ENCODE peak calls at places on chromosome 19, in five cellular contexts. O is activated naive CD8-positive, alpha-beta T cell treated with anti-CD3 and anti-CD28 coated beads for 36 hours; U is BE2C; Z is body of pancreas; A is non-pigmented ciliary epithelial cell. J is an unnamed sample.

GRCh38 chr19:7618366-7618765 is 11.0 kb downstream of the XAB2 start:
- DNase-seq in O (no peak), Z (peak), U (peak), A (no peak), J (no peak)

GRCh38 chr19:18774107-18774506 is 17.0 kb downstream of the COMP start:
- DNase-seq in Z (no peak), A (no peak), O (no peak), U (peak), J (no peak)

GRCh38 chr19:13195678-13196077 is 45.5 kb downstream of the IER2 start:
- DNase-seq in A (no peak), Z (peak), U (no peak), O (no peak), J (no peak)

GRCh38 chr19:37931941-37932655 is 25.1 kb downstream of the SIPA1L3 start:
- DNase-seq in U (no peak), Z (peak), A (no peak), O (no peak), J (peak)

GRCh38 chr19:43638214-43638990 is 1.2 kb downstream of the CADM4 start:
- DNase-seq in Z (no peak), O (no peak), A (no peak), U (no peak), J (no peak)

GRCh38 chr19:1070931-1071791 is 4.2 kb downstream of the ARHGAP45 start:
- DNase-seq in U (no peak), Z (no peak), O (no peak), A (no peak), J (no peak)

GRCh38 chr19:34298891-34299510 is 44.6 kb downstream of the GARRE1 start:
- DNase-seq in Z (no peak), O (no peak), U (no peak), A (no peak), J (no peak)

GRCh38 chr19:41324921-41325639 is 15.1 kb downstream of the CCDC97 start:
- DNase-seq in Z (peak), A (peak), O (no peak), U (peak), J (no peak)

GRCh38 chr19:54133312-54133956 is 4.1 kb upstream of the CNOT3 start:
- DNase-seq in A (no peak), U (peak), Z (no peak), O (no peak), J (no peak)

GRCh38 chr19:15456871-15457700 is 7.3 kb downstream of the RASAL3 start:
- DNase-seq in Z (peak), A (no peak), U (no peak), O (no peak), J (no peak)

GRCh38 chr19:41564515-41565383 is 11.2 kb upstream of the CEACAM21 start:
- DNase-seq in A (no peak), U (no peak), O (no peak), Z (no peak), J (no peak)

GRCh38 chr19:39342647-39343305 is 555 bp downstream of the SAMD4B start:
- DNase-seq in U (no peak), A (no peak), O (no peak), Z (no peak), J (no peak)

GRCh38 chr19:58002384-58003152 is at the start of gene ZNF606:
- DNase-seq in Z (peak), U (peak), A (peak), O (peak), J (peak)

GRCh38 chr19:49912965-49913685 is 15.9 kb upstream of the ATF5 start:
- DNase-seq in A (no peak), O (no peak), U (no peak), Z (no peak), J (no peak)

GRCh38 chr19:58569943-58570670 is 3.0 kb downstream of the MZF1 start:
- DNase-seq in A (no peak), U (no peak), O (no peak), Z (peak), J (no peak)

GRCh38 chr19:17125052-17125727 is 49.6 kb downstream of the MYO9B start:
- DNase-seq in Z (no peak), U (no peak), A (no peak), O (no peak), J (no peak)

GRCh38 chr19:3243851-3244700 is 19.6 kb downstream of the CELF5 start:
- DNase-seq in Z (peak), A (no peak), U (no peak), O (peak), J (no peak)

GRCh38 chr19:3403489-3404323 is 37.3 kb downstream of the NFIC start:
- DNase-seq in O (no peak), Z (peak), A (peak), U (no peak), J (peak)

GRCh38 chr19:10620786-10621185 is 4.6 kb upstream of the SLC44A2 start:
- DNase-seq in U (no peak), Z (no peak), O (no peak), A (no peak), J (no peak)

GRCh38 chr19:38650911-38651584 is 3.6 kb downstream of the ACTN4 start:
- DNase-seq in U (no peak), O (no peak), Z (no peak), A (no peak), J (no peak)

GRCh38 chr19:45729774-45730388 is 815 bp downstream of the FBXO46 start:
- DNase-seq in Z (peak), U (no peak), O (peak), A (no peak), J (no peak)

GRCh38 chr19:35901055-35901644 is 810 bp upstream of the NFKBID start:
- DNase-seq in Z (no peak), O (no peak), A (no peak), U (no peak), J (no peak)

GRCh38 chr19:48619692-48620565 is 623 bp downstream of the SPHK2 start:
- DNase-seq in A (no peak), Z (no peak), U (no peak), O (no peak), J (no peak)

GRCh38 chr19:41327499-41328156 is 17.7 kb downstream of the CCDC97 start:
- DNase-seq in U (peak), A (no peak), Z (peak), O (peak), J (peak)

GRCh38 chr19:43553656-43554055 is 20.7 kb downstream of the ZNF575 start:
- DNase-seq in U (no peak), A (no peak), O (no peak), Z (no peak), J (no peak)

GRCh38 chr19:31270897-31271568 is 78.2 kb downstream of the TSHZ3 start:
- DNase-seq in O (no peak), U (peak), Z (no peak), A (no peak), J (peak)

GRCh38 chr19:8973501-8974091 is 36.6 kb downstream of the MUC16 start:
- DNase-seq in U (no peak), Z (no peak), O (no peak), A (no peak), J (no peak)

GRCh38 chr19:13843104-13843921 is 33.6 kb upstream of the NANOS3 start:
- DNase-seq in A (no peak), O (no peak), U (peak), Z (peak), J (no peak)

GRCh38 chr19:49875801-49876421 is 1.2 kb downstream of the AKT1S1 start:
- DNase-seq in A (no peak), O (peak), Z (peak), U (peak), J (no peak)

GRCh38 chr19:49746206-49746958 is 16.7 kb downstream of the TSKS start:
- DNase-seq in Z (peak), A (no peak), O (peak), U (peak), J (no peak)

J was measured in retinal pigment epithelial cell.